ENCODE peak calls at places on chromosomes 2 and 18, in eight cellular contexts. One of them, this sample, is unnamed.

GRCh38 chr18:47206945-47207637 is 30.9 kb upstream of the IER3IP1 start:
- DNase-seq in putamen: no peak
- DNase-seq in fibroblast of mammary gland: no peak
- DNase-seq in MG63: no peak
- DNase-seq in hypothalamus: no peak
- DNase-seq in AG04449: no peak
- DNase-seq in NCI-H510A treated with DMSO at 0.1 percent for 48 hours: no peak
- DNase-seq in lower leg skin: no peak
- DNase-seq in this sample: no peak

GRCh38 chr2:3296182-3296972 is 81.2 kb downstream of the EIPR1 start:
- DNase-seq in lower leg skin: no peak
- DNase-seq in hypothalamus: no peak
- DNase-seq in AG04449: no peak
- DNase-seq in fibroblast of mammary gland: no peak
- DNase-seq in NCI-H510A treated with DMSO at 0.1 percent for 48 hours: no peak
- DNase-seq in MG63: no peak
- DNase-seq in putamen: no peak
- DNase-seq in this sample: no peak

GRCh38 chr18:22164337-22165048 is 4.9 kb upstream of the GATA6 start:
- DNase-seq in fibroblast of mammary gland: no peak
- DNase-seq in NCI-H510A treated with DMSO at 0.1 percent for 48 hours: no peak
- DNase-seq in putamen: no peak
- DNase-seq in MG63: no peak
- DNase-seq in AG04449: no peak
- DNase-seq in lower leg skin: no peak
- DNase-seq in hypothalamus: no peak
- DNase-seq in this sample: no peak

GRCh38 chr2:53210538-53210937 is 557.1 kb upstream of the CHAC2 start:
- DNase-seq in lower leg skin: no peak
- DNase-seq in putamen: no peak
- DNase-seq in hypothalamus: no peak
- DNase-seq in NCI-H510A treated with DMSO at 0.1 percent for 48 hours: no peak
- DNase-seq in AG04449: no peak
- DNase-seq in MG63: no peak
- DNase-seq in fibroblast of mammary gland: no peak
- DNase-seq in this sample: no peak

GRCh38 chr2:216880509-216881184 is 20.8 kb upstream of the TNP1 start:
- DNase-seq in NCI-H510A treated with DMSO at 0.1 percent for 48 hours: no peak
- DNase-seq in MG63: peak
- DNase-seq in hypothalamus: no peak
- DNase-seq in lower leg skin: no peak
- DNase-seq in fibroblast of mammary gland: no peak
- DNase-seq in AG04449: no peak
- DNase-seq in putamen: no peak
- DNase-seq in this sample: no peak

GRCh38 chr18:8942021-8942908 is 160.2 kb upstream of the NDUFV2 start:
- DNase-seq in hypothalamus: no peak
- DNase-seq in MG63: no peak
- DNase-seq in AG04449: no peak
- DNase-seq in fibroblast of mammary gland: peak
- DNase-seq in lower leg skin: no peak
- DNase-seq in NCI-H510A treated with DMSO at 0.1 percent for 48 hours: no peak
- DNase-seq in putamen: no peak
- DNase-seq in this sample: no peak

GRCh38 chr2:191922736-191923651 is 76.1 kb upstream of the CAVIN2 start:
- DNase-seq in hypothalamus: no peak
- DNase-seq in putamen: no peak
- DNase-seq in fibroblast of mammary gland: no peak
- DNase-seq in AG04449: no peak
- DNase-seq in lower leg skin: no peak
- DNase-seq in MG63: no peak
- DNase-seq in NCI-H510A treated with DMSO at 0.1 percent for 48 hours: no peak
- DNase-seq in this sample: no peak

GRCh38 chr2:237322564-237322963 is 91.4 kb downstream of the COL6A3 start:
- DNase-seq in AG04449: no peak
- DNase-seq in NCI-H510A treated with DMSO at 0.1 percent for 48 hours: no peak
- DNase-seq in fibroblast of mammary gland: no peak
- DNase-seq in lower leg skin: no peak
- DNase-seq in hypothalamus: no peak
- DNase-seq in putamen: no peak
- DNase-seq in MG63: no peak
- DNase-seq in this sample: no peak

GRCh38 chr2:99403524-99403923 is 66.3 kb downstream of the EIF5B start:
- DNase-seq in fibroblast of mammary gland: no peak
- DNase-seq in putamen: no peak
- DNase-seq in AG04449: no peak
- DNase-seq in lower leg skin: no peak
- DNase-seq in MG63: no peak
- DNase-seq in hypothalamus: no peak
- DNase-seq in NCI-H510A treated with DMSO at 0.1 percent for 48 hours: no peak
- DNase-seq in this sample: no peak

GRCh38 chr2:239540174-239540573 is 139.4 kb upstream of the HDAC4 start:
- DNase-seq in AG04449: no peak
- DNase-seq in fibroblast of mammary gland: no peak
- DNase-seq in MG63: no peak
- DNase-seq in hypothalamus: no peak
- DNase-seq in NCI-H510A treated with DMSO at 0.1 percent for 48 hours: no peak
- DNase-seq in lower leg skin: no peak
- DNase-seq in putamen: peak
- DNase-seq in this sample: no peak

GRCh38 chr2:85272357-85272756 is 55.4 kb downstream of the TGOLN2 start:
- DNase-seq in hypothalamus: no peak
- DNase-seq in putamen: no peak
- DNase-seq in fibroblast of mammary gland: no peak
- DNase-seq in MG63: no peak
- DNase-seq in AG04449: no peak
- DNase-seq in lower leg skin: no peak
- DNase-seq in NCI-H510A treated with DMSO at 0.1 percent for 48 hours: no peak
- DNase-seq in this sample: no peak

GRCh38 chr2:194721227-194721626 is 935.8 kb upstream of the SLC39A10 start:
- DNase-seq in lower leg skin: no peak
- DNase-seq in fibroblast of mammary gland: no peak
- DNase-seq in AG04449: no peak
- DNase-seq in MG63: no peak
- DNase-seq in putamen: no peak
- DNase-seq in hypothalamus: no peak
- DNase-seq in NCI-H510A treated with DMSO at 0.1 percent for 48 hours: no peak
- DNase-seq in this sample: no peak

GRCh38 chr2:26139269-26140183 is 33.4 kb upstream of the GAREM2 start:
- DNase-seq in NCI-H510A treated with DMSO at 0.1 percent for 48 hours: peak
- DNase-seq in fibroblast of mammary gland: peak
- DNase-seq in AG04449: no peak
- DNase-seq in lower leg skin: no peak
- DNase-seq in MG63: no peak
- DNase-seq in putamen: no peak
- DNase-seq in hypothalamus: no peak
- DNase-seq in this sample: no peak

GRCh38 chr2:128623776-128624424 is 305.2 kb upstream of the HS6ST1 start:
- DNase-seq in NCI-H510A treated with DMSO at 0.1 percent for 48 hours: no peak
- DNase-seq in AG04449: peak
- DNase-seq in hypothalamus: no peak
- DNase-seq in fibroblast of mammary gland: peak
- DNase-seq in MG63: peak
- DNase-seq in lower leg skin: no peak
- DNase-seq in putamen: no peak
- DNase-seq in this sample: peak

GRCh38 chr2:44949329-44950151 is 8.0 kb downstream of the SIX3 start:
- DNase-seq in NCI-H510A treated with DMSO at 0.1 percent for 48 hours: peak
- DNase-seq in fibroblast of mammary gland: peak
- DNase-seq in lower leg skin: no peak
- DNase-seq in AG04449: no peak
- DNase-seq in MG63: no peak
- DNase-seq in putamen: no peak
- DNase-seq in hypothalamus: no peak
- DNase-seq in this sample: no peak

GRCh38 chr18:3450358-3451107 is 561 bp downstream of the TGIF1 start:
- DNase-seq in putamen: peak
- DNase-seq in hypothalamus: peak
- DNase-seq in NCI-H510A treated with DMSO at 0.1 percent for 48 hours: no peak
- DNase-seq in AG04449: no peak
- DNase-seq in MG63: peak
- DNase-seq in lower leg skin: peak
- DNase-seq in fibroblast of mammary gland: peak
- DNase-seq in this sample: peak

GRCh38 chr18:452801-453200 is 47.7 kb downstream of the COLEC12 start:
- DNase-seq in hypothalamus: no peak
- DNase-seq in lower leg skin: no peak
- DNase-seq in fibroblast of mammary gland: peak
- DNase-seq in NCI-H510A treated with DMSO at 0.1 percent for 48 hours: no peak
- DNase-seq in MG63: no peak
- DNase-seq in AG04449: no peak
- DNase-seq in putamen: no peak
- DNase-seq in this sample: no peak

This sample was measured in GM04504.